ENCODE peak calls at places on chromosomes 7 and 10, in seven cellular contexts. X is GM10248, W is WTC11, C is transverse colon, B is upper lobe of right lung, K is cardiac fibroblast, P is stomach. Y is an unnamed sample.

GRCh38 chr10:4807803-4808507 is 18.1 kb upstream of the AKR1E2 start:
- DNase-seq in X (no peak), W (no peak), C (no peak), B (no peak), K (peak; percentile 97), P (no peak), Y (no peak)

GRCh38 chr10:29941476-29941875 is 117.9 kb downstream of the JCAD start:
- DNase-seq in X (no peak), W (no peak), C (no peak), B (no peak), K (no peak), P (no peak), Y (no peak)

GRCh38 chr10:78619244-78619851 is 449.4 kb upstream of the ZMIZ1 start:
- DNase-seq in X (no peak), W (no peak), C (peak; percentile 19), B (no peak), K (no peak), P (no peak), Y (no peak)

GRCh38 chr10:132610071-132610701 is 72.6 kb downstream of the INPP5A start:
- DNase-seq in X (no peak), W (peak; percentile 7), C (no peak), B (peak; percentile 54), K (no peak), P (no peak), Y (no peak)

GRCh38 chr7:44101966-44102845 is 1.9 kb upstream of the AEBP1 start:
- DNase-seq in X (no peak), W (no peak), C (no peak), B (no peak), K (peak; percentile 78), P (no peak), Y (no peak)

GRCh38 chr7:27192546-27193334 is 7.2 kb downstream of the HOXA13 start:
- DNase-seq in X (no peak), W (no peak), C (peak; percentile 63), B (peak; percentile 69), K (no peak), P (no peak), Y (no peak)

GRCh38 chr10:78588194-78588811 is 480.5 kb upstream of the ZMIZ1 start:
- DNase-seq in X (no peak), W (no peak), C (peak; percentile 32), B (no peak), K (no peak), P (no peak), Y (no peak)

GRCh38 chr7:116030626-116031276 is at the start of gene TFEC:
- DNase-seq in X (no peak), W (no peak), C (no peak), B (no peak), K (peak; percentile 50), P (no peak), Y (no peak)

GRCh38 chr10:624605-625334 is 64.7 kb downstream of the DIP2C start:
- DNase-seq in X (no peak), W (peak; percentile 61), C (peak; percentile 36), B (peak; percentile 62), K (peak; percentile 89), P (no peak), Y (no peak)

GRCh38 chr7:108057951-108058391 is 55.0 kb upstream of the LAMB1 start:
- DNase-seq in X (no peak), W (no peak), C (no peak), B (no peak), K (no peak), P (no peak), Y (no peak)

GRCh38 chr7:127107601-127108007 is 145.1 kb downstream of the GRM8 start:
- DNase-seq in X (peak; percentile 32), W (peak; percentile 66), C (peak; percentile 38), B (no peak), K (peak; percentile 67), P (peak; percentile 36), Y (peak; percentile 76)

GRCh38 chr10:74058658-74059057 is 60.7 kb downstream of the VCL start:
- DNase-seq in X (peak; percentile 29), W (no peak), C (no peak), B (no peak), K (no peak), P (no peak), Y (no peak)

GRCh38 chr7:5702876-5703571 is 78.4 kb downstream of the RNF216 start:
- DNase-seq in X (no peak), W (no peak), C (no peak), B (no peak), K (peak; percentile 53), P (no peak), Y (no peak)

GRCh38 chr7:68246189-68246633 is 1249.6 kb downstream of the TYW1 start:
- DNase-seq in X (no peak), W (peak; percentile 58), C (no peak), B (no peak), K (no peak), P (no peak), Y (no peak)

GRCh38 chr7:36658603-36659516 is 65.4 kb downstream of the AOAH start:
- DNase-seq in X (no peak), W (no peak), C (no peak), B (no peak), K (peak; percentile 96), P (no peak), Y (peak; percentile 30)

GRCh38 chr7:103549786-103550185 is 103.8 kb upstream of the SLC26A5 start:
- DNase-seq in X (no peak), W (no peak), C (no peak), B (no peak), K (no peak), P (no peak), Y (no peak)

GRCh38 chr7:78427209-78427608 is 628.6 kb downstream of the PHTF2 start:
- DNase-seq in X (peak; percentile 4), W (no peak), C (no peak), B (no peak), K (no peak), P (no peak), Y (no peak)

GRCh38 chr10:79188154-79188763 is 119.5 kb downstream of the ZMIZ1 start:
- DNase-seq in X (no peak), W (no peak), C (peak; percentile 41), B (peak; percentile 81), K (no peak), P (no peak), Y (no peak)

GRCh38 chr10:77892021-77892739 is 34.4 kb downstream of the DLG5 start:
- DNase-seq in X (no peak), W (no peak), C (no peak), B (no peak), K (no peak), P (no peak), Y (no peak)

GRCh38 chr10:84114088-84114667 is 25.1 kb upstream of the GHITM start:
- DNase-seq in X (no peak), W (peak; percentile 11), C (no peak), B (no peak), K (peak; percentile 3), P (no peak), Y (no peak)

GRCh38 chr7:19215421-19215820 is 70.2 kb upstream of the FERD3L start:
- DNase-seq in X (no peak), W (no peak), C (no peak), B (no peak), K (peak; percentile 89), P (no peak), Y (no peak)

GRCh38 chr10:133225707-133226191 is 4.3 kb upstream of the UTF1 start:
- DNase-seq in X (no peak), W (no peak), C (no peak), B (no peak), K (no peak), P (no peak), Y (no peak)

GRCh38 chr10:95391570-95392249 is 100.9 kb upstream of the PDLIM1 start:
- DNase-seq in X (no peak), W (peak; percentile 55), C (no peak), B (no peak), K (peak; percentile 42), P (no peak), Y (no peak)

GRCh38 chr10:95391164-95391563 is 100.4 kb upstream of the PDLIM1 start:
- DNase-seq in X (no peak), W (no peak), C (no peak), B (no peak), K (no peak), P (no peak), Y (no peak)

GRCh38 chr10:95388539-95388938 is 97.7 kb upstream of the PDLIM1 start:
- DNase-seq in X (no peak), W (no peak), C (no peak), B (no peak), K (no peak), P (peak; percentile 67), Y (no peak)

GRCh38 chr10:95389176-95389575 is 98.4 kb upstream of the PDLIM1 start:
- DNase-seq in X (no peak), W (no peak), C (no peak), B (no peak), K (no peak), P (no peak), Y (no peak)

GRCh38 chr10:95389982-95390381 is 99.2 kb upstream of the PDLIM1 start:
- DNase-seq in X (no peak), W (no peak), C (no peak), B (no peak), K (no peak), P (no peak), Y (no peak)
- TF ChIP-seq CTCF in X (no peak), W (no peak), C (no peak), B (no peak), K (no peak), P (no peak), Y (no peak)

GRCh38 chr7:112500619-112501018 is 19.8 kb downstream of the LSMEM1 start:
- DNase-seq in X (no peak), W (no peak), C (no peak), B (no peak), K (peak; percentile 34), P (no peak), Y (no peak)
- TF ChIP-seq CTCF in X (no peak), W (no peak), C (no peak), B (no peak), K (no peak), P (no peak), Y (no peak)

GRCh38 chr10:114571316-114571999 is 86.6 kb downstream of the ABLIM1 start:
- DNase-seq in X (no peak), W (no peak), C (peak; percentile 69), B (no peak), K (no peak), P (no peak), Y (no peak)
- TF ChIP-seq CTCF in X (no peak), W (no peak), C (no peak), B (no peak), K (no peak), P (no peak), Y (no peak)

GRCh38 chr10:44464503-44464902 is 79.6 kb upstream of the CXCL12 start:
- DNase-seq in X (no peak), W (no peak), C (no peak), B (no peak), K (no peak), P (no peak), Y (no peak)

GRCh38 chr10:44467090-44467489 is 82.2 kb upstream of the CXCL12 start:
- DNase-seq in X (no peak), W (no peak), C (no peak), B (no peak), K (no peak), P (no peak), Y (no peak)

GRCh38 chr10:44463511-44464121 is 78.7 kb upstream of the CXCL12 start:
- DNase-seq in X (no peak), W (no peak), C (no peak), B (no peak), K (peak; percentile 68), P (no peak), Y (no peak)

GRCh38 chr10:44466236-44466635 is 81.3 kb upstream of the CXCL12 start:
- DNase-seq in X (no peak), W (no peak), C (no peak), B (no peak), K (peak; percentile 65), P (no peak), Y (no peak)

GRCh38 chr10:44465430-44466115 is 80.7 kb upstream of the CXCL12 start:
- DNase-seq in X (no peak), W (no peak), C (no peak), B (no peak), K (no peak), P (no peak), Y (no peak)
- TF ChIP-seq CTCF in X (no peak), W (no peak), C (no peak), B (no peak), K (no peak), P (no peak), Y (no peak)

Y was measured in endothelial cell.